ENCODE peak calls at places on chromosomes 13 and 19, in seven cellular contexts. A, H, Y, J, C, T and N are unnamed samples.

GRCh38 chr13:99287544-99287943 is 19.7 kb downstream of the GPR183 start:
- DNase-seq in A (no peak), H (no peak), Y (no peak), J (no peak), C (no peak), T (no peak), N (no peak)

GRCh38 chr13:75135325-75135825 is 346.6 kb downstream of the TBC1D4 start:
- DNase-seq in A (no peak), H (no peak), Y (no peak), J (no peak), C (no peak), T (no peak), N (peak)

GRCh38 chr13:20399961-20400360 is 125.7 kb downstream of the CRYL1 start:
- DNase-seq in A (no peak), H (no peak), Y (no peak), J (no peak), C (no peak), T (no peak), N (no peak)

GRCh38 chr19:29587518-29587986 is 18.5 kb upstream of the POP4 start:
- DNase-seq in A (no peak), H (no peak), Y (no peak), J (no peak), C (no peak), T (no peak), N (peak)

GRCh38 chr19:54179921-54180452 is 7.0 kb upstream of the TMC4 start:
- DNase-seq in A (no peak), H (peak), Y (peak), J (no peak), C (peak), T (no peak), N (no peak)

GRCh38 chr19:12952488-12953455 is 4.3 kb downstream of the GADD45GIP1 start:
- DNase-seq in A (no peak), H (peak), Y (peak), J (no peak), C (peak), T (no peak), N (no peak)

GRCh38 chr13:105774739-105775460 is 760.6 kb downstream of the EFNB2 start:
- DNase-seq in A (no peak), H (no peak), Y (no peak), J (no peak), C (no peak), T (no peak), N (peak)

GRCh38 chr13:21148557-21149258 is 27.6 kb downstream of the SKA3 start:
- DNase-seq in A (no peak), H (no peak), Y (no peak), J (no peak), C (no peak), T (no peak), N (no peak)

GRCh38 chr19:18021121-18021755 is 13.3 kb downstream of the ARRDC2 start:
- DNase-seq in A (peak), H (peak), Y (no peak), J (peak), C (peak), T (peak), N (no peak)

GRCh38 chr13:111347438-111347837 is 27.0 kb downstream of the TEX29 start:
- DNase-seq in A (no peak), H (no peak), Y (no peak), J (no peak), C (no peak), T (no peak), N (peak)

GRCh38 chr19:51121257-51121656 is 3.4 kb upstream of the SIGLEC9 start:
- DNase-seq in A (no peak), H (no peak), Y (no peak), J (no peak), C (no peak), T (no peak), N (no peak)

GRCh38 chr13:21823949-21824348 is 153.1 kb downstream of the FGF9 start:
- DNase-seq in A (no peak), H (no peak), Y (no peak), J (no peak), C (no peak), T (no peak), N (no peak)

GRCh38 chr19:30651066-30651465 is 278.9 kb downstream of the ZNF536 start:
- DNase-seq in A (no peak), H (no peak), Y (no peak), J (no peak), C (no peak), T (no peak), N (no peak)

GRCh38 chr13:96958286-96958891 is 35.9 kb downstream of the OXGR1 start:
- DNase-seq in A (no peak), H (no peak), Y (peak), J (no peak), C (no peak), T (no peak), N (no peak)

GRCh38 chr19:45506991-45507863 is at the start of gene VASP:
- DNase-seq in A (peak), H (peak), Y (peak), J (peak), C (peak), T (peak), N (peak)

GRCh38 chr13:86476656-86477055 is 677.4 kb upstream of the SLITRK6 start:
- DNase-seq in A (no peak), H (no peak), Y (no peak), J (no peak), C (no peak), T (no peak), N (no peak)

GRCh38 chr19:327291-328024 is 17.1 kb downstream of the MIER2 start:
- DNase-seq in A (no peak), H (peak), Y (no peak), J (no peak), C (no peak), T (no peak), N (no peak)

GRCh38 chr19:1671716-1672037 is 19.3 kb upstream of the TCF3 start:
- DNase-seq in A (no peak), H (no peak), Y (no peak), J (no peak), C (no peak), T (no peak), N (no peak)

GRCh38 chr13:76350399-76350798 is 535.8 kb downstream of the KCTD12 start:
- DNase-seq in A (no peak), H (no peak), Y (no peak), J (no peak), C (no peak), T (peak), N (no peak)

GRCh38 chr19:15551183-15552004 is 43.1 kb downstream of the CYP4F22 start:
- DNase-seq in A (peak), H (no peak), Y (peak), J (peak), C (no peak), T (no peak), N (no peak)

GRCh38 chr19:46340051-46340659 is 6.7 kb upstream of the PPP5C start:
- DNase-seq in A (no peak), H (peak), Y (no peak), J (no peak), C (no peak), T (no peak), N (no peak)

GRCh38 chr19:18590273-18591272 is 2.0 kb downstream of the REX1BD start:
- DNase-seq in A (no peak), H (peak), Y (peak), J (peak), C (peak), T (no peak), N (no peak)

GRCh38 chr19:604355-604754 is 14.7 kb downstream of the HCN2 start:
- DNase-seq in A (no peak), H (no peak), Y (peak), J (peak), C (no peak), T (no peak), N (no peak)

GRCh38 chr19:532578-533484 is 1.3 kb downstream of the CDC34 start:
- DNase-seq in A (peak), H (peak), Y (peak), J (peak), C (peak), T (no peak), N (no peak)

GRCh38 chr19:40221858-40222619 is 3.9 kb upstream of the TTC9B start:
- DNase-seq in A (peak), H (peak), Y (peak), J (peak), C (peak), T (peak), N (peak)

GRCh38 chr13:33676045-33676699 is 141.8 kb upstream of the RFC3 start:
- DNase-seq in A (peak), H (no peak), Y (no peak), J (no peak), C (no peak), T (no peak), N (no peak)

GRCh38 chr13:23778007-23778687 is 111.1 kb downstream of the MIPEP start:
- DNase-seq in A (no peak), H (no peak), Y (no peak), J (no peak), C (no peak), T (no peak), N (no peak)

GRCh38 chr13:77728265-77728966 is 30.9 kb downstream of the SLAIN1 start:
- DNase-seq in A (no peak), H (no peak), Y (no peak), J (no peak), C (no peak), T (no peak), N (no peak)

GRCh38 chr19:45512881-45513483 is 5.7 kb downstream of the VASP start:
- DNase-seq in A (no peak), H (no peak), Y (no peak), J (no peak), C (no peak), T (no peak), N (no peak)

GRCh38 chr13:40996433-40997095 is 22.6 kb downstream of the ELF1 start:
- DNase-seq in A (no peak), H (no peak), Y (no peak), J (no peak), C (no peak), T (no peak), N (no peak)

GRCh38 chr13:43988302-43988701 is 108.6 kb downstream of the LACC1 start:
- DNase-seq in A (no peak), H (no peak), Y (no peak), J (no peak), C (no peak), T (no peak), N (no peak)

GRCh38 chr13:30615851-30616311 is 1.8 kb upstream of the USPL1 start:
- DNase-seq in A (no peak), H (no peak), Y (peak), J (no peak), C (no peak), T (no peak), N (no peak)

GRCh38 chr13:33233547-33233946 is 52.0 kb downstream of the STARD13 start:
- DNase-seq in A (peak), H (no peak), Y (no peak), J (peak), C (no peak), T (no peak), N (no peak)

GRCh38 chr13:104204177-104204576 is 1138.0 kb upstream of the SLC10A2 start:
- DNase-seq in A (no peak), H (no peak), Y (no peak), J (no peak), C (no peak), T (no peak), N (no peak)

GRCh38 chr19:3494051-3494450 is 6.4 kb downstream of the DOHH start:
- DNase-seq in A (no peak), H (peak), Y (peak), J (peak), C (peak), T (no peak), N (no peak)

GRCh38 chr19:3491396-3492119 is 8.3 kb upstream of the SMIM44 start:
- DNase-seq in A (no peak), H (no peak), Y (peak), J (peak), C (no peak), T (no peak), N (no peak)

GRCh38 chr19:3493651-3494050 is 6.8 kb downstream of the DOHH start:
- DNase-seq in A (no peak), H (no peak), Y (no peak), J (no peak), C (no peak), T (no peak), N (no peak)

GRCh38 chr19:3492131-3492839 is 8.2 kb downstream of the DOHH start:
- DNase-seq in A (no peak), H (no peak), Y (peak), J (peak), C (no peak), T (no peak), N (no peak)

GRCh38 chr19:3492919-3493318 is 7.6 kb downstream of the DOHH start:
- DNase-seq in A (no peak), H (no peak), Y (no peak), J (peak), C (no peak), T (no peak), N (no peak)
- H3K27ac ChIP-seq in A (no peak), H (peak), Y (no peak), J (no peak), C (peak), T (no peak), N (no peak)

GRCh38 chr13:42040730-42041016 is 7.8 kb upstream of the DGKH start:
- DNase-seq in A (peak), H (no peak), Y (no peak), J (no peak), C (no peak), T (no peak), N (no peak)

GRCh38 chr13:42039457-42039945 is 8.9 kb upstream of the DGKH start:
- DNase-seq in A (no peak), H (no peak), Y (peak), J (no peak), C (no peak), T (no peak), N (no peak)

GRCh38 chr13:42041017-42041683 is 7.3 kb upstream of the DGKH start:
- DNase-seq in A (peak), H (peak), Y (peak), J (peak), C (no peak), T (peak), N (no peak)

GRCh38 chr13:42038661-42039456 is 9.6 kb upstream of the DGKH start:
- DNase-seq in A (no peak), H (no peak), Y (no peak), J (no peak), C (no peak), T (no peak), N (no peak)

DNA sequence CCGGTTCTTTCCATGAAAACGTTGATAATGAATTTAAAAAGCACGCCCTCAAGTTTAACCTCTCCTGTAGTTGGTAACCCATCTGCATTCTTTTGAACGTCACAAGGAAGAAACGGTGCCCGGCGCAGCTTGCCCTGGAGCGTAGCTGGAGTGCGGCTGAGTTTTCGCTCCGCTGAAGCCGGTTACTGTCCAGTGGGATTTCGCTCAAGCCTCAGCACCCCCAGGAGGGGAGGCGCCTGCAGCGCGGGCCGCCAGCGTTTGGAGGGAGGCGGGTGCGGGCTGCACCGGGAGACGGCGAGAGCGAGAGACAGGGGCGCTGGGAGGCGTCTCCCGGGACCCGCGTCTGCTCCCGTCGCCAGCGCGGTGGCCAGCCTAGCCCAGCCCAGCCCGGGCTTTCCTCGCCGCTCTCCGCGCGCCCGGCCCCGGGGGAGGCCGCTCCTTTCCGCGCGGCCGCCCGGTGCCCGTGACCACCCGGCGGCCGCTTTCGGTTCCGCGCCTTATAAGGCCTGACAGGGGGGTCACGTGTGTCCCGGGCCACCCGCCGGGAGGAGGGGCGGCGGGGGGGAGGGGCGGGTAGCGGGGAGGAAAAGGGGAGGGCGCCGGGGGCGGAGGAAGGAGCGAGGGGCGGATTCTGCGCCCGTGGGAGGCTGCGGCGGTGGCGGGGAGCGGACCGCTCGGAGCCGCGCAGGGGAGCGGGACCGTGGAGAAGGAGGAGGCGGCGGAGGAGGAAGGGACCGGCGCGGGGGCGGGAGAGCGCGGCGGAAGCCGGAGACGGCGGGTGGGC is 8.3 kb upstream of the DGKH start:
- DNase-seq in A (peak), H (peak), Y (peak), J (peak), C (peak), T (peak), N (no peak)
- H3K27ac ChIP-seq in A (peak), H (peak), Y (peak), J (peak), C (peak), T (peak), N (peak)

DNA sequence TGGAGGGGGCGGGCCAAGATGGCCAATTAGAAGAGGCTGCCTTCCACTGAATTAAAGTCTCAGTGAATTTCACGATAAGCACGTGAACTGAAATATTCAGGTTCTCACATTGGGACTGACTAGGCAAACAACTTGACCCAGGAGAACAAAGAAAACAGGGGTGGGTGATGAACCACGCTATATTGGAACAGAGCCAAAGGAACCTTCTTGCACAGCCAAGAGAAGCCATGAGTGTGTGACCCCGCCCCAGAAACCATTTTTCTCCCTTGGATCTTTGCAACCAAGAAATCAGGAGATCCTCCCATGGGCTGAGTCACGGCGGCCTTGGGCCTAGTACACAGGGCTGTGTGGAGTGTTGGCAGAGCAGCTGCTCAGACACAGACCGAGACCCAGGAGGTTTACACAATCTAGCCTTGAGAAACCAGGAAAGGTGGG is 36.8 kb downstream of the ERICH4 start:
- DNase-seq in A (no peak), H (no peak), Y (no peak), J (no peak), C (no peak), T (no peak), N (no peak)
- H3K27ac ChIP-seq in A (no peak), H (no peak), Y (no peak), J (peak), C (no peak), T (peak), N (no peak)

DNA sequence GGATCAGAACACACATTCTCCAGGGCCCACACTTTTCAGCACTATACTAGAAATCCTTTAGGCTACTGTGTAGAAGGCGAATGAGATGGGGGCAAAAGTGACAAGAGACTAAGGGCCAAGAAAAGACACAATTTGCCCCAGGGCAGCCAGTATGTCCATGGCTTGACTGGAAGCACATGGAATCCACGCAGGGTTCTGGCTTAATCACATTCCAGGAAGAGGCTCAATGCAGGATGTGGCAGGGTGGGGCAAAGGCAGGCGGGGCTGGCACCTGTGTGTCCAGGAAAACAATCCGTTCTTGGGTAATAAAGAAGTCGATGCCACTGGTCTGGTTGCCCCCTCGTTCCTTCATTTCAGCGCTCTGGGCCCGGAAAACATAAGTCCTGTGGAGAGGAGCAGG is 14.9 kb downstream of the SMG9 start:
- DNase-seq in A (no peak), H (no peak), Y (no peak), J (no peak), C (no peak), T (no peak), N (no peak)
- H3K27ac ChIP-seq in A (no peak), H (no peak), Y (no peak), J (peak), C (no peak), T (no peak), N (peak)

GRCh38 chr19:47445527-47445926 is 26.2 kb downstream of the SLC8A2 start:
- DNase-seq in A (no peak), H (no peak), Y (no peak), J (no peak), C (no peak), T (no peak), N (no peak)
- H3K27ac ChIP-seq in A (no peak), H (no peak), Y (no peak), J (no peak), C (no peak), T (no peak), N (no peak)

GRCh38 chr19:48720251-48720612 is 707 bp upstream of the MAMSTR start:
- DNase-seq in A (no peak), H (no peak), Y (no peak), J (no peak), C (no peak), T (no peak), N (no peak)
- H3K27ac ChIP-seq in A (no peak), H (peak), Y (peak), J (peak), C (peak), T (no peak), N (no peak)

GRCh38 chr13:113196970-113197737 is 11.3 kb downstream of the PCID2 start:
- DNase-seq in A (no peak), H (no peak), Y (no peak), J (no peak), C (no peak), T (no peak), N (no peak)

GRCh38 chr13:113192902-113193301 is 15.6 kb downstream of the PCID2 start:
- DNase-seq in A (no peak), H (no peak), Y (no peak), J (no peak), C (no peak), T (no peak), N (no peak)

GRCh38 chr13:113192279-113192678 is 16.2 kb downstream of the PCID2 start:
- DNase-seq in A (no peak), H (no peak), Y (no peak), J (no peak), C (no peak), T (no peak), N (no peak)

DNA sequence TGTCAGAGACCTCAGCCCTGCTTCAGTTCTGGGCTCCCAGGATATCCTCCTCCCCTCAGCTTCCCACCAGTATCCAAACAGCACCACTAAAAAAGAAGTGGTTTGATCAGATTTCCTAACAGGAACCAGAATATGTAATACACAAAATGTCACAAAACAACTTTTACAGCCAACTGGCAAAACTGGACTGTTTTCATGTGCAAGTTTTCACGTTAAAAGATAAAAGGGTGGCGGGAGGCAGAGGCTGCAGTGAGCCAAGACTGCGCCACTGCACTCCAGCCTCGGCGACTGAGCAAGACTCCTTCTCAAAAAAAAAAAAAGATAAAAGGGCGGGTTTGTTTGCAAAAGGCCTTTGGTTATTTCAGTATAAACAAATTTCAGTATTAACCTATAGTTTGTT is 13.1 kb downstream of the PCID2 start:
- DNase-seq in A (no peak), H (no peak), Y (no peak), J (no peak), C (no peak), T (no peak), N (no peak)
- H3K27ac ChIP-seq in A (no peak), H (no peak), Y (no peak), J (no peak), C (no peak), T (no peak), N (no peak)